ENCODE peak calls at places on chromosomes 1 and 21, in four cellular contexts. E is Daoy, D is neural crest cell, Z is breast epithelium. R is an unnamed sample.

GRCh38 chr1:62210960-62211359 is 16.3 kb downstream of the L1TD1 start:
- DNase-seq in E (no peak), D (no peak), Z (no peak), R (no peak)

GRCh38 chr1:45348020-45348419 is 7.8 kb upstream of the MUTYH start:
- DNase-seq in E (no peak), D (no peak), Z (no peak), R (no peak)

GRCh38 chr1:209486861-209487260 is 96.7 kb upstream of the CAMK1G start:
- DNase-seq in E (peak), D (no peak), Z (no peak), R (no peak)

GRCh38 chr1:27922272-27922671 is 12.5 kb upstream of the SMPDL3B start:
- DNase-seq in E (no peak), D (no peak), Z (no peak), R (no peak)

GRCh38 chr1:173506437-173506836 is 29.3 kb downstream of the PRDX6 start:
- DNase-seq in E (peak), D (no peak), Z (no peak), R (no peak)

GRCh38 chr1:156814571-156815260 is 1.9 kb downstream of the SH2D2A start:
- DNase-seq in E (peak), D (no peak), Z (no peak), R (no peak)

GRCh38 chr21:15190837-15191236 is 126.0 kb upstream of the NRIP1 start:
- DNase-seq in E (no peak), D (no peak), Z (no peak), R (no peak)

GRCh38 chr21:38910390-38911008 is 104.8 kb downstream of the ETS2 start:
- DNase-seq in E (peak), D (no peak), Z (no peak), R (peak)

GRCh38 chr1:48735753-48736152 is 40.9 kb downstream of the BEND5 start:
- DNase-seq in E (no peak), D (no peak), Z (no peak), R (no peak)

GRCh38 chr1:153771841-153772593 is 3.2 kb upstream of the SLC27A3 start:
- DNase-seq in E (peak), D (peak), Z (no peak), R (peak)

GRCh38 chr1:23619299-23620188 is 60.2 kb upstream of the ID3 start:
- DNase-seq in E (peak), D (no peak), Z (no peak), R (peak)